ENCODE peak calls at places on chromosomes 4 and X, in seven cellular contexts. V is testis; O is NCI-H1694; D is stimulated activated naive CD8-positive, alpha-beta T cell treated with anti-CD3 and anti-CD28 coated beads, Interleukin-15, Interleukin-2, amounts not matched to agents 100 U/mL and 50 U/mL, for 24 hours; N is G401; S is HT1080; M is cortex of kidney. E is an unnamed sample.

GRCh38 chrX:148270499-148270898 is 229.9 kb upstream of the AFF2 start:
- DNase-seq in V (no peak), O (no peak), D (no peak), N (no peak), S (no peak), M (no peak), E (no peak)

GRCh38 chrX:35670894-35671293 is 127.2 kb upstream of the MAGEB16 start:
- DNase-seq in V (no peak), O (no peak), D (no peak), N (no peak), S (peak; percentile 10), M (no peak), E (no peak)

GRCh38 chr4:121278811-121279368 is 101.9 kb downstream of the QRFPR start:
- DNase-seq in V (no peak), O (no peak), D (no peak), N (no peak), S (peak; percentile 36), M (no peak), E (no peak)

GRCh38 chrX:11334165-11334564 is 41.0 kb downstream of the AMELX start:
- DNase-seq in V (no peak), O (no peak), D (no peak), N (no peak), S (no peak), M (no peak), E (no peak)

GRCh38 chr4:26299254-26299882 is 21.4 kb upstream of the RBPJ start:
- DNase-seq in V (no peak), O (no peak), D (no peak), N (no peak), S (no peak), M (no peak), E (no peak)

GRCh38 chr4:5014007-5014682 is 5.1 kb downstream of the CYTL1 start:
- DNase-seq in V (no peak), O (no peak), D (no peak), N (no peak), S (no peak), M (no peak), E (no peak)

GRCh38 chrX:75522565-75523411 is at the start of gene ZDHHC15:
- DNase-seq in V (peak; percentile 64), O (peak; percentile 78), D (peak; percentile 39), N (peak; percentile 75), S (peak; percentile 11), M (peak; percentile 10), E (peak; percentile 44)

GRCh38 chr4:24999392-25000104 is 31.2 kb downstream of the LGI2 start:
- DNase-seq in V (no peak), O (no peak), D (no peak), N (no peak), S (no peak), M (no peak), E (no peak)

GRCh38 chr4:78437608-78438088 is 113.9 kb upstream of the ANXA3 start:
- DNase-seq in V (no peak), O (no peak), D (no peak), N (no peak), S (no peak), M (no peak), E (no peak)

GRCh38 chr4:3679851-3680311 is 86.3 kb upstream of the ADRA2C start:
- DNase-seq in V (no peak), O (no peak), D (no peak), N (no peak), S (no peak), M (no peak), E (no peak)

GRCh38 chr4:57018930-57019329 is 40.2 kb downstream of the POLR2B start:
- DNase-seq in V (no peak), O (no peak), D (no peak), N (no peak), S (no peak), M (no peak), E (no peak)

GRCh38 chrX:154486396-154487207 is at the start of gene UBL4A:
- DNase-seq in V (peak; percentile 53), O (peak; percentile 5), D (peak; percentile 70), N (no peak), S (no peak), M (no peak), E (peak; percentile 65)

GRCh38 chr4:105520819-105521790 is 31.3 kb upstream of the ARHGEF38 start:
- DNase-seq in V (peak; percentile 60), O (peak; percentile 58), D (peak; percentile 9), N (peak; percentile 34), S (peak; percentile 55), M (no peak), E (peak; percentile 11)

GRCh38 chr4:20431422-20432014 is 179.8 kb downstream of the SLIT2 start:
- DNase-seq in V (peak; percentile 41), O (no peak), D (no peak), N (no peak), S (no peak), M (no peak), E (no peak)

GRCh38 chrX:93585661-93586060 is 87.7 kb downstream of the NAP1L3 start:
- DNase-seq in V (no peak), O (no peak), D (no peak), N (no peak), S (peak; percentile 58), M (no peak), E (no peak)

GRCh38 chr4:74202062-74202586 is 44.2 kb downstream of the MTHFD2L start:
- DNase-seq in V (no peak), O (no peak), D (no peak), N (no peak), S (no peak), M (no peak), E (no peak)

GRCh38 chr4:86271057-86271456 is 88.8 kb downstream of the MAPK10 start:
- DNase-seq in V (no peak), O (no peak), D (no peak), N (no peak), S (peak; percentile 3), M (no peak), E (no peak)

GRCh38 chr4:4619821-4620220 is 78.0 kb upstream of the STX18 start:
- DNase-seq in V (no peak), O (no peak), D (no peak), N (no peak), S (no peak), M (no peak), E (no peak)

GRCh38 chr4:169922632-169923276 is 103.4 kb downstream of the MFAP3L start:
- DNase-seq in V (no peak), O (no peak), D (no peak), N (no peak), S (peak; percentile 32), M (no peak), E (no peak)

GRCh38 chr4:176883108-176883550 is 90.4 kb upstream of the VEGFC start:
- DNase-seq in V (no peak), O (no peak), D (no peak), N (no peak), S (peak; percentile 64), M (no peak), E (no peak)

GRCh38 chr4:35934370-35934981 is 309.8 kb downstream of the ARAP2 start:
- DNase-seq in V (no peak), O (peak; percentile 76), D (no peak), N (peak; percentile 26), S (peak; percentile 59), M (no peak), E (no peak)

GRCh38 chr4:80610845-80611244 is 275.3 kb downstream of the CFAP299 start:
- DNase-seq in V (no peak), O (no peak), D (peak; percentile 6), N (no peak), S (peak; percentile 63), M (no peak), E (no peak)

GRCh38 chr4:77564231-77564630 is 41.4 kb upstream of the CXCL13 start:
- DNase-seq in V (peak; percentile 91), O (no peak), D (no peak), N (peak; percentile 37), S (no peak), M (no peak), E (no peak)

E was measured in cerebellum.